ENCODE peak calls at places on chromosomes 1 and 21, in seven cellular contexts. H is sigmoid colon; J is naive thymus-derived CD4-positive, alpha-beta T cell; L is HuH-7.5; M is NCI-H1417; O is AG09319; P is HS-5. Z is an unnamed sample.

GRCh38 chr1:5651964-5652751 is 340.1 kb downstream of the NPHP4 start:
- DNase-seq in J (no peak), P (no peak), M (no peak), H (no peak), L (no peak), O (no peak), Z (peak; percentile 72)

GRCh38 chr21:38614558-38614957 is 116.3 kb upstream of the ERG start:
- DNase-seq in O (no peak), L (no peak), J (no peak), P (no peak), M (no peak), H (no peak), Z (no peak)

GRCh38 chr1:12709696-12710095 is 6.2 kb upstream of the AADACL3 start:
- DNase-seq in P (peak; percentile 53), O (no peak), H (no peak), L (no peak), M (no peak), J (no peak), Z (no peak)

GRCh38 chr1:56590520-56591011 is 11.2 kb upstream of the PLPP3 start:
- DNase-seq in P (no peak), H (no peak), L (no peak), J (no peak), O (no peak), M (no peak), Z (no peak)

GRCh38 chr1:164702216-164702615 is 143.2 kb downstream of the PBX1 start:
- DNase-seq in O (no peak), H (no peak), L (no peak), P (no peak), J (no peak), M (no peak), Z (no peak)

GRCh38 chr1:7487756-7488474 is 283.2 kb upstream of the VAMP3 start:
- DNase-seq in O (no peak), P (no peak), M (no peak), L (no peak), H (no peak), J (no peak), Z (no peak)

GRCh38 chr1:27887215-27888035 is 15.1 kb downstream of the THEMIS2 start:
- DNase-seq in H (peak; percentile 61), O (no peak), J (peak; percentile 42), L (no peak), M (no peak), P (no peak), Z (no peak)

GRCh38 chr1:155003766-155004351 is 1.3 kb downstream of the ZBTB7B start:
- DNase-seq in P (no peak), J (no peak), L (peak; percentile 82), H (peak; percentile 92), M (no peak), O (no peak), Z (peak; percentile 55)

GRCh38 chr1:18652791-18653190 is 22.1 kb downstream of the PAX7 start:
- DNase-seq in P (no peak), M (no peak), L (no peak), O (no peak), H (no peak), J (no peak), Z (no peak)

GRCh38 chr1:45499415-45499769 is 481 bp downstream of the CCDC163 start:
- DNase-seq in M (no peak), P (no peak), L (no peak), J (no peak), O (no peak), H (peak; percentile 24), Z (no peak)

GRCh38 chr1:16162163-16162822 is 6.4 kb upstream of the EPHA2 start:
- DNase-seq in M (no peak), J (peak; percentile 71), L (no peak), P (no peak), H (no peak), O (no peak), Z (peak; percentile 63)

GRCh38 chr1:22919341-22920025 is 53.2 kb downstream of the LACTBL1 start:
- DNase-seq in J (no peak), M (no peak), H (no peak), O (no peak), L (no peak), P (no peak), Z (peak; percentile 19)

GRCh38 chr1:183004146-183004545 is 19.1 kb upstream of the LAMC1 start:
- DNase-seq in P (no peak), M (no peak), J (no peak), O (no peak), H (no peak), L (no peak), Z (no peak)

GRCh38 chr1:234478152-234478480 is 863 bp downstream of the TARBP1 start:
- DNase-seq in L (peak; percentile 55), H (no peak), M (peak; percentile 32), P (no peak), O (no peak), J (peak; percentile 78), Z (peak; percentile 63)

GRCh38 chr1:201606581-201606980 is 67.7 kb downstream of the NAV1 start:
- DNase-seq in M (no peak), J (no peak), L (no peak), H (no peak), P (no peak), O (no peak), Z (no peak)

GRCh38 chr1:55947446-55947845 is 631.9 kb downstream of the PLPP3 start:
- DNase-seq in O (no peak), L (no peak), H (no peak), J (no peak), P (no peak), M (no peak), Z (no peak)

Z was measured in retina.